ENCODE peak calls at places on chromosomes 16 and 17, in seven cellular contexts. F is GM12892, X is GM12878, Y is K562, W is H1, Z is SK-N-SH, A is HepG2. S is an unnamed sample.

GRCh38 chr17:49521521-49522185 is 26.6 kb downstream of the NGFR start:
- DNase-seq in F (no peak), X (no peak), Y (no peak), W (no peak), Z (peak; percentile 8), A (no peak), S (peak; percentile 3)

GRCh38 chr17:21228845-21229244 is 14.9 kb upstream of the TMEM11 start:
- DNase-seq in F (no peak), X (no peak), Y (no peak), W (no peak), Z (no peak), A (no peak), S (no peak)

GRCh38 chr17:21001111-21001812 is 41.5 kb downstream of the USP22 start:
- DNase-seq in F (no peak), X (no peak), Y (no peak), W (no peak), Z (no peak), A (no peak), S (no peak)

GRCh38 chr16:85613609-85614337 is 651 bp downstream of the GSE1 start:
- DNase-seq in F (no peak), X (no peak), Y (peak; percentile 72), W (no peak), Z (peak; percentile 87), A (peak; percentile 46), S (no peak)

GRCh38 chr16:31487720-31488629 is 5.1 kb downstream of the SLC5A2 start:
- DNase-seq in F (peak; percentile 71), X (no peak), Y (no peak), W (no peak), Z (peak; percentile 91), A (no peak), S (peak; percentile 93)

GRCh38 chr17:2362016-2362415 is 24.7 kb downstream of the SGSM2 start:
- DNase-seq in F (no peak), X (no peak), Y (no peak), W (no peak), Z (no peak), A (no peak), S (no peak)

GRCh38 chr17:71869833-71870545 is 250.8 kb upstream of the SOX9 start:
- DNase-seq in F (no peak), X (no peak), Y (no peak), W (no peak), Z (no peak), A (no peak), S (no peak)

GRCh38 chr17:21036361-21036881 is 6.4 kb downstream of the USP22 start:
- DNase-seq in F (no peak), X (no peak), Y (no peak), W (no peak), Z (no peak), A (no peak), S (no peak)

GRCh38 chr16:7363397-7364053 is 30.9 kb downstream of the RBFOX1 start:
- DNase-seq in F (no peak), X (no peak), Y (no peak), W (no peak), Z (peak; percentile 39), A (no peak), S (no peak)

GRCh38 chr17:8859029-8859803 is 8.3 kb downstream of the PIK3R6 start:
- DNase-seq in F (no peak), X (no peak), Y (no peak), W (no peak), Z (no peak), A (peak; percentile 18), S (no peak)
- TF ChIP-seq TAF1 in F (no peak), X (no peak), Y (no peak), W (no peak), Z (no peak), A (no peak), S (peak; percentile 20)

DNA sequence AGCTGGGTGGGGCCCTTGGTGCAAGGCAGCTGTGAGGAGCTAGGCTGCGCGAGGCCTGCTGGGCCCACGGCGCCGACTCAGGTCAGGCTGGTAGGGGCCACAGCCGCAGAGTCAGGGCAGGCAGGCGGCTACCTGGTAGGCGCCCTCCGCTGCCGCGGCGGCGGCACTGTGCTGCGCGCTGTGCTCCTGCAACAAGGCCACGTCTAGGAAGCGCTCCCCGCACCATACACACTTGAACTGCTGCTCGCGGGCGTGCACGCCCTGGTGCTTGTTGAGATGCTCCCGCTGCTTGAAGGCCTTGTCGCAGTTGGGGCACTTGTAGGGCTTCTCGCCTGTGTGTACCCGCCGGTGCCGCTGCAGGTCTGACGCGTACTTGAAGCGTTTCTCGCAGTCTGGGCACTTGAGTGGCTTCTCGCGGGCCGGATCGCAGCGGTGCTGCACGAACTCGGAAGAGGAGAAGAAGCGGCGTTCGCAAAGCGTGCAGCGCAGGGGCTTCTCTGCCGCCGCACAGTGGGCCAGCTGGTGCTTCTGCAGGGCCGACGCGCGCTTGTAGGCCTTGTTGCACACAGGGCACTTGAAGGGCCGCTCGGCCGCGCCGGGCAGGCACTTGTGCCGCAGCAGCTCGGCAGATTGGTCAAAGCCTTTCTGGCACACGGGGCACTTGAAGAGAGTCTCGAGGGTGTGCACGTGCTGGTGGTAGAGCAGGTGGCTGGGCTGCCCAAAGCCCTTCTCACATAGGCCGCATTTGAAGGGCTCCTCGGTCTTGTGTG is 3.9 kb downstream of the ZNF319 start:
- DNase-seq in F (no peak), X (no peak), Y (no peak), W (no peak), Z (no peak), A (no peak), S (no peak)
- TF ChIP-seq TAF1 in F (no peak), X (no peak), Y (no peak), W (no peak), Z (no peak), A (no peak), S (no peak)

GRCh38 chr16:11183035-11183812 is 72.8 kb downstream of the SOCS1 start:
- DNase-seq in F (no peak), X (peak; percentile 81), Y (peak; percentile 28), W (no peak), Z (no peak), A (no peak), S (no peak)
- TF ChIP-seq TAF1 in F (no peak), X (no peak), Y (no peak), W (no peak), Z (no peak), A (no peak), S (no peak)

GRCh38 chr17:13634001-13634400 is 32.3 kb upstream of the HS3ST3A1 start:
- DNase-seq in F (no peak), X (no peak), Y (no peak), W (no peak), Z (no peak), A (no peak), S (no peak)

GRCh38 chr17:13626703-13627102 is 25.0 kb upstream of the HS3ST3A1 start:
- DNase-seq in F (no peak), X (no peak), Y (peak; percentile 7), W (no peak), Z (no peak), A (no peak), S (no peak)

GRCh38 chr17:13635951-13636350 is 34.2 kb upstream of the HS3ST3A1 start:
- DNase-seq in F (no peak), X (no peak), Y (no peak), W (no peak), Z (no peak), A (no peak), S (no peak)

GRCh38 chr17:13631541-13631940 is 29.8 kb upstream of the HS3ST3A1 start:
- DNase-seq in F (no peak), X (no peak), Y (no peak), W (no peak), Z (no peak), A (no peak), S (no peak)
- TF ChIP-seq TAF1 in F (no peak), X (no peak), Y (no peak), W (no peak), Z (no peak), A (no peak), S (no peak)

GRCh38 chr17:47013341-47013740 is 34.3 kb upstream of the RPRML start:
- DNase-seq in F (no peak), X (no peak), Y (no peak), W (no peak), Z (no peak), A (no peak), S (no peak)
- TF ChIP-seq TAF1 in F (no peak), X (no peak), Y (no peak), W (no peak), Z (no peak), A (no peak), S (no peak)

DNA sequence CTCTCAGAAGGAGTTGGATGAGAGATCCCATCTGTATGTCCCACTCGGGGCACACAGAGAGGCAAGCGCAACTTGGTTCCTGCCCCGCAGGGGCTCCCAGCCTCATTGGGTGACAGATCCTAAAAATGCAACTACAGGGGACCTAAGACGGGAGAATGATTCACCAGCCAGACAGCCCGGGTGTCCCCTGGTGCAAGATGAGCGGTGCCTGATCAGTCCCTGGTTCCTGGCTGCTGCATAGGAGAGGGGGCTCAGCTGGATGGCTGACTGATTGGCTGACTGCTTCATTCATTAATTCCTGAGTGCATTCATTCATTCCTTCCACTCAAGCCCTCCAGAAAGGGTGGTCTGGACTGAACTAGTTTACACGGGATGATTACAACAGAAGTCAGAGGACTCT is 22.0 kb downstream of the WNT3 start:
- DNase-seq in F (no peak), X (no peak), Y (peak; percentile 37), W (no peak), Z (no peak), A (no peak), S (no peak)
- TF ChIP-seq TAF1 in F (no peak), X (no peak), Y (no peak), W (no peak), Z (no peak), A (no peak), S (no peak)

DNA sequence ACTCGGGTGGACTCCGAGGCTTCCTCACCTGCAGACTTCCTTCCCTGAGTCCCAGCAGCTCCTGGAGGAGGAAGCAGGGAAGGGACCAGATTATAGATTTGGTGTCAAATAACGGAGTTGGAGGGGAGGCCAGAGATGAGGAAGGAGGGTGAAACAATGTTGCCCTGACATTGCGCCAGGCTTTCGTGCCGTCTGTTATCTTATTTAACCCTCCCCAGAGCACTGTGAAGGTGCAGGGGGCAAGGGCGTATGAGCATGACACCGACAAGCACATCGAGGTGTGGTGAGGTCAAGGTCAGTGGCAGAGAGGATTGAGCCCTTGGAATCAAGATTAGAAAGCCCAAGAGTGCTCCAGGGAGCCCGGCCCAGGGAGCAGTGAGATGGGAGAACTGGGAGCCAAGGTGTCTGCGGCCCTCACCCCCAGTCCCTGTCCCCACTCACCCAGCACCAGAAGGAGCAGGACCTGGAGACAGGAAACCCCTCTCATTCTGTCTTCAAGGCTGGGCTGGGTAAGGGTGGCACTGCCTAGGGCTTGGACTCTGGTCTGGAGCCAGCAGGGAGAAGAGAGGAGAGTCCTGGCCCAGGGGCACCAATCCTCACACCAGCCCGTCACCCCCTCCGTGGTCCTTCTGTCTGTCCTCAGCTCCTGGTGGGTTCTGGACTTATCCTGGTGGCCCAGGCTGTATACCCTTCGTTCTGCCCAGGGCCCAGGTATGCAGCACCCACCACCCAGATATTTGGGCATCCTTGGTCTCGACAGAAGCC is 1.1 kb downstream of the PRSS33 start:
- DNase-seq in F (no peak), X (no peak), Y (no peak), W (no peak), Z (no peak), A (no peak), S (no peak)
- TF ChIP-seq TAF1 in F (no peak), X (no peak), Y (no peak), W (no peak), Z (no peak), A (no peak), S (no peak)

DNA sequence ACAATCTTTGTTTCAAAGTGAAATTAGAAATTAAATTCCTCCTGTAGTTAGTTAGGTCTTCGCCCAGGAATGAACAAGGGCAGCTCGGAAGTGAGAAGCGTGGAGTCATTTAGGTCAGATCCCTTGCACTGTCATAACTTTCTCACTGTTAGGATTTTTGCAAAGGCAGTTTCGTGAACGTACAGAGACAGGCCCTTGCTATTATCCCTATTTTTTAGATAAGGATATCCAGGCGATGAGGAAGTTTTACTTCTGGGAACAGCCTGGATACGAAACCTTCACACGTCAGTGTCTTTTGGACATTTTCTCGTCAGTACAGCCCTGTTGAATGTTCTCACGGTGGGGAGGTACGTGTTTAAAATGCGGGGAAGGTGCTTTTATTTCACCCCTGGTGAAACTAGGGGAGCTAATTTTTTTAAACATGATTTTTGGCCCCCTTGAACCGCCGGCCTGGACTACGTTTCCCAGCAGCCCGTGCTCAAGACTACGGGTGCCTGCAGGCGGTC is 288 bp upstream of the RBL2 start:
- DNase-seq in F (no peak), X (no peak), Y (no peak), W (no peak), Z (no peak), A (peak; percentile 76), S (no peak)
- TF ChIP-seq TAF1 in F (no peak), X (peak; percentile 48), Y (no peak), W (no peak), Z (no peak), A (no peak), S (no peak)

S was measured in GM12891.